ENCODE peak calls at places on chromosome 20, in six cellular contexts. X is stimulated activated CD4-positive, alpha-beta T cell treated with anti-CD3 and anti-CD28 coated beads, Interleukin-2, amount 100 ng/mL, for 24 hours; R is effector CD4-positive, alpha-beta T cell; C is COR-L47; L is AG08395; U is HS-5. W is an unnamed sample.

GRCh38 chr20:62953167-62953838 is 794 bp downstream of the SLC17A9 start:
- DNase-seq in X (no peak), R (no peak), C (no peak), L (no peak), U (no peak), W (no peak)

GRCh38 chr20:35305682-35306556 is 13.7 kb upstream of the FAM83C start:
- DNase-seq in X (peak; percentile 82), R (no peak), C (no peak), L (peak; percentile 97), U (peak; percentile 98), W (peak; percentile 97)

GRCh38 chr20:25043499-25044260 is 14.3 kb downstream of the ACSS1 start:
- DNase-seq in X (no peak), R (no peak), C (no peak), L (no peak), U (no peak), W (no peak)

GRCh38 chr20:61429458-61430227 is 177.6 kb downstream of the CDH4 start:
- DNase-seq in X (no peak), R (no peak), C (no peak), L (no peak), U (no peak), W (no peak)

GRCh38 chr20:60001027-60001567 is 42.9 kb downstream of the CDH26 start:
- DNase-seq in X (no peak), R (no peak), C (no peak), L (peak; percentile 28), U (no peak), W (no peak)

GRCh38 chr20:25127761-25128537 is 46.0 kb upstream of the VSX1 start:
- DNase-seq in X (no peak), R (no peak), C (no peak), L (no peak), U (no peak), W (no peak)

GRCh38 chr20:62697468-62697912 is 11.1 kb upstream of the NTSR1 start:
- DNase-seq in X (no peak), R (no peak), C (peak; percentile 19), L (no peak), U (no peak), W (no peak)

GRCh38 chr20:17910828-17911294 is 57.7 kb downstream of the SNX5 start:
- DNase-seq in X (no peak), R (no peak), C (no peak), L (peak; percentile 81), U (no peak), W (peak; percentile 93)

GRCh38 chr20:57682184-57683038 is 27.4 kb downstream of the PMEPA1 start:
- DNase-seq in X (no peak), R (no peak), C (no peak), L (no peak), U (no peak), W (no peak)

GRCh38 chr20:50555687-50556086 is 45.5 kb downstream of the PTPN1 start:
- DNase-seq in X (no peak), R (no peak), C (no peak), L (no peak), U (no peak), W (no peak)

GRCh38 chr20:31694842-31695593 is 27.6 kb downstream of the BCL2L1 start:
- DNase-seq in X (no peak), R (no peak), C (no peak), L (no peak), U (no peak), W (no peak)

GRCh38 chr20:4724459-4725262 is 3.0 kb downstream of the PRND start:
- DNase-seq in X (no peak), R (no peak), C (no peak), L (no peak), U (no peak), W (no peak)

GRCh38 chr20:64233725-64234124 is 21.8 kb upstream of the PCMTD2 start:
- DNase-seq in X (no peak), R (no peak), C (no peak), L (no peak), U (no peak), W (no peak)

W was measured in fibroblast of gingiva.